ENCODE peak calls at places on chromosomes 12 and 14, in five cellular contexts. One of them, this sample, is unnamed.

GRCh38 chr12:52274521-52274920 is at the start of gene KRT86:
- DNase-seq in lung: no peak
- DNase-seq in dorsolateral prefrontal cortex: no peak
- DNase-seq in fibroblast of lung: no peak
- DNase-seq in tibial nerve: no peak
- DNase-seq in this sample: no peak

GRCh38 chr14:99036594-99037293 is 235.3 kb downstream of the BCL11B start:
- DNase-seq in lung: no peak
- DNase-seq in dorsolateral prefrontal cortex: no peak
- DNase-seq in fibroblast of lung: no peak
- DNase-seq in tibial nerve: no peak
- DNase-seq in this sample: no peak

GRCh38 chr12:12051668-12052067 is 19.1 kb upstream of the BCL2L14 start:
- DNase-seq in fibroblast of lung: no peak
- DNase-seq in tibial nerve: no peak
- DNase-seq in dorsolateral prefrontal cortex: no peak
- DNase-seq in lung: no peak
- DNase-seq in this sample: no peak

GRCh38 chr14:105865266-105865903 is 339.0 kb downstream of the TMEM121 start:
- DNase-seq in fibroblast of lung: no peak
- DNase-seq in lung: no peak
- DNase-seq in dorsolateral prefrontal cortex: peak
- DNase-seq in tibial nerve: peak
- DNase-seq in this sample: peak

GRCh38 chr14:91805659-91806058 is 61.7 kb downstream of the TC2N start:
- DNase-seq in tibial nerve: no peak
- DNase-seq in lung: no peak
- DNase-seq in fibroblast of lung: no peak
- DNase-seq in dorsolateral prefrontal cortex: no peak
- DNase-seq in this sample: no peak

GRCh38 chr14:99509871-99510555 is 28.8 kb downstream of the CCNK start:
- DNase-seq in tibial nerve: no peak
- DNase-seq in lung: no peak
- DNase-seq in dorsolateral prefrontal cortex: no peak
- DNase-seq in fibroblast of lung: no peak
- DNase-seq in this sample: no peak

GRCh38 chr12:124747426-124748161 is 116.1 kb downstream of the SCARB1 start:
- DNase-seq in lung: no peak
- DNase-seq in tibial nerve: no peak
- DNase-seq in fibroblast of lung: peak
- DNase-seq in dorsolateral prefrontal cortex: no peak
- DNase-seq in this sample: no peak

GRCh38 chr12:116189692-116190091 is 87.8 kb downstream of the MED13L start:
- DNase-seq in lung: no peak
- DNase-seq in fibroblast of lung: no peak
- DNase-seq in tibial nerve: no peak
- DNase-seq in dorsolateral prefrontal cortex: no peak
- DNase-seq in this sample: no peak

GRCh38 chr12:130222519-130223255 is 60.4 kb downstream of the FZD10 start:
- DNase-seq in fibroblast of lung: no peak
- DNase-seq in tibial nerve: no peak
- DNase-seq in lung: no peak
- DNase-seq in dorsolateral prefrontal cortex: no peak
- DNase-seq in this sample: no peak
- TF ChIP-seq CTCF in fibroblast of lung: no peak
- TF ChIP-seq CTCF in tibial nerve: no peak
- TF ChIP-seq CTCF in lung: no peak
- TF ChIP-seq CTCF in dorsolateral prefrontal cortex: peak
- TF ChIP-seq CTCF in this sample: no peak

GRCh38 chr14:59407246-59407615 is 57.9 kb downstream of the GPR135 start:
- DNase-seq in lung: no peak
- DNase-seq in tibial nerve: no peak
- DNase-seq in dorsolateral prefrontal cortex: no peak
- DNase-seq in fibroblast of lung: peak
- DNase-seq in this sample: no peak
- H3K27ac ChIP-seq in lung: no peak
- H3K27ac ChIP-seq in tibial nerve: peak
- H3K27ac ChIP-seq in dorsolateral prefrontal cortex: no peak
- H3K27ac ChIP-seq in fibroblast of lung: peak
- H3K27ac ChIP-seq in this sample: no peak

DNA sequence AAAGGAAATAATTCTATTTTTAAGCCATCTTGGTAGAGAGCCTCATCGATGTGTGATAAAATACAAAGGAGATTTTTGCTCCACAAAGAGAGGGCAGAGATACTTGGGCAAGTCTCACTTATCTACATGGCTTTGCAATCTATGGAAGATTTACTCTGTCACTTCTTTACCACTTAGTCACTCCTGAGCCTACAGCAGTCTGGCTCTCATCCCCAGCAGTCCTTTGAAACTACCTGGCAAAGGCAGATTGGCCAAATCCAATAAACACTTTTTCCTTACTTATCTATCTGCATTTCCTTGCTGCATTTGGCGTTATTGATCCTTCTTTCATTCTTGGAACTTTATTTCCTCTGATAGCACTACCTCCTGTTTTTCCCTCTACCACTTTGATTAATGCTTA is 170.0 kb downstream of the TRHDE start:
- DNase-seq in tibial nerve: no peak
- DNase-seq in fibroblast of lung: no peak
- DNase-seq in lung: no peak
- DNase-seq in dorsolateral prefrontal cortex: no peak
- DNase-seq in this sample: no peak
- TF ChIP-seq CTCF in tibial nerve: no peak
- TF ChIP-seq CTCF in fibroblast of lung: no peak
- TF ChIP-seq CTCF in lung: no peak
- TF ChIP-seq CTCF in dorsolateral prefrontal cortex: no peak
- TF ChIP-seq CTCF in this sample: no peak

GRCh38 chr12:76919388-76920181 is 40.8 kb upstream of the CSRP2 start:
- DNase-seq in dorsolateral prefrontal cortex: no peak
- DNase-seq in fibroblast of lung: no peak
- DNase-seq in tibial nerve: no peak
- DNase-seq in lung: no peak
- DNase-seq in this sample: no peak

GRCh38 chr12:76914102-76914859 is 35.5 kb upstream of the CSRP2 start:
- DNase-seq in lung: no peak
- DNase-seq in dorsolateral prefrontal cortex: no peak
- DNase-seq in fibroblast of lung: no peak
- DNase-seq in tibial nerve: no peak
- DNase-seq in this sample: no peak

GRCh38 chr12:76915381-76916169 is 36.8 kb upstream of the CSRP2 start:
- DNase-seq in dorsolateral prefrontal cortex: no peak
- DNase-seq in tibial nerve: no peak
- DNase-seq in fibroblast of lung: peak
- DNase-seq in lung: no peak
- DNase-seq in this sample: no peak

GRCh38 chr12:76920182-76921014 is 41.6 kb upstream of the CSRP2 start:
- DNase-seq in dorsolateral prefrontal cortex: no peak
- DNase-seq in lung: no peak
- DNase-seq in fibroblast of lung: no peak
- DNase-seq in tibial nerve: no peak
- DNase-seq in this sample: no peak

GRCh38 chr12:76916170-76916540 is 37.3 kb upstream of the CSRP2 start:
- DNase-seq in tibial nerve: no peak
- DNase-seq in fibroblast of lung: no peak
- DNase-seq in dorsolateral prefrontal cortex: no peak
- DNase-seq in lung: no peak
- DNase-seq in this sample: no peak
- H3K27ac ChIP-seq in tibial nerve: peak
- H3K27ac ChIP-seq in fibroblast of lung: no peak
- H3K27ac ChIP-seq in dorsolateral prefrontal cortex: no peak
- H3K27ac ChIP-seq in lung: no peak
- H3K27ac ChIP-seq in this sample: no peak

DNA sequence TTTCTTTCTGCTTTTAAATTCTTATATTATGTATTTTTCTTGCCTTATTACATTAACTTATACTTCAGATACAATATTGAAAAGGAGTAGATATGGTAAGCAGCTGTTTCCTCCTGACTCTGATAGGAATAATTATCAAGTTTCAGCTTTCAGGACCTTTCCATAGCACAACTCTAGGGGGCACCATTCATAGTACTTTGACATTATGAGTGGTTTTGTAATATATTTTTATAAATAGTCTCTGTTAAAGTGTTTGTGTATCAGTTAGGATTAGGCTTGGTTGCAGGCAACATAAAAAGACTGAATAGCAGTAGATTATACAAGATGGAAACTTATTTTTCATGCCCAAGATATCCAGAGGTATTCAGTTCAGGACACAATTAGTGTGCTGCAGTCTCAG is 27.9 kb upstream of the PARP11 start:
- DNase-seq in lung: no peak
- DNase-seq in tibial nerve: no peak
- DNase-seq in fibroblast of lung: no peak
- DNase-seq in dorsolateral prefrontal cortex: no peak
- DNase-seq in this sample: no peak
- TF ChIP-seq CTCF in lung: no peak
- TF ChIP-seq CTCF in tibial nerve: no peak
- TF ChIP-seq CTCF in fibroblast of lung: no peak
- TF ChIP-seq CTCF in dorsolateral prefrontal cortex: no peak
- TF ChIP-seq CTCF in this sample: no peak

GRCh38 chr14:82667501-82667900 is 1133.8 kb upstream of the SEL1L start:
- DNase-seq in dorsolateral prefrontal cortex: no peak
- DNase-seq in lung: no peak
- DNase-seq in fibroblast of lung: peak
- DNase-seq in tibial nerve: no peak
- DNase-seq in this sample: no peak
- H3K27ac ChIP-seq in dorsolateral prefrontal cortex: no peak
- H3K27ac ChIP-seq in lung: no peak
- H3K27ac ChIP-seq in fibroblast of lung: no peak
- H3K27ac ChIP-seq in tibial nerve: peak
- H3K27ac ChIP-seq in this sample: no peak

GRCh38 chr12:54631988-54632728 is 2.5 kb downstream of the LACRT start:
- DNase-seq in dorsolateral prefrontal cortex: no peak
- DNase-seq in lung: no peak
- DNase-seq in fibroblast of lung: no peak
- DNase-seq in tibial nerve: no peak
- DNase-seq in this sample: no peak
- TF ChIP-seq CTCF in dorsolateral prefrontal cortex: no peak
- TF ChIP-seq CTCF in lung: no peak
- TF ChIP-seq CTCF in fibroblast of lung: no peak
- TF ChIP-seq CTCF in tibial nerve: no peak
- TF ChIP-seq CTCF in this sample: no peak

GRCh38 chr14:101719708-101720107 is 41.8 kb upstream of the PPP2R5C start:
- DNase-seq in fibroblast of lung: no peak
- DNase-seq in tibial nerve: no peak
- DNase-seq in dorsolateral prefrontal cortex: no peak
- DNase-seq in lung: no peak
- DNase-seq in this sample: no peak

GRCh38 chr14:101717663-101718490 is 43.6 kb upstream of the PPP2R5C start:
- DNase-seq in fibroblast of lung: no peak
- DNase-seq in dorsolateral prefrontal cortex: no peak
- DNase-seq in lung: no peak
- DNase-seq in tibial nerve: no peak
- DNase-seq in this sample: no peak

GRCh38 chr14:101716956-101717662 is 44.4 kb upstream of the PPP2R5C start:
- DNase-seq in fibroblast of lung: no peak
- DNase-seq in tibial nerve: no peak
- DNase-seq in lung: no peak
- DNase-seq in dorsolateral prefrontal cortex: no peak
- DNase-seq in this sample: peak

GRCh38 chr14:101721111-101721510 is 40.4 kb upstream of the PPP2R5C start:
- DNase-seq in lung: no peak
- DNase-seq in dorsolateral prefrontal cortex: no peak
- DNase-seq in fibroblast of lung: no peak
- DNase-seq in tibial nerve: no peak
- DNase-seq in this sample: no peak

GRCh38 chr14:101719045-101719645 is 42.4 kb upstream of the PPP2R5C start:
- DNase-seq in dorsolateral prefrontal cortex: no peak
- DNase-seq in lung: no peak
- DNase-seq in tibial nerve: no peak
- DNase-seq in fibroblast of lung: no peak
- DNase-seq in this sample: no peak
- H3K27ac ChIP-seq in dorsolateral prefrontal cortex: no peak
- H3K27ac ChIP-seq in lung: peak
- H3K27ac ChIP-seq in tibial nerve: no peak
- H3K27ac ChIP-seq in fibroblast of lung: no peak
- H3K27ac ChIP-seq in this sample: no peak

GRCh38 chr14:23055621-23056256 is 1.6 kb downstream of the CDH24 start:
- DNase-seq in fibroblast of lung: peak
- DNase-seq in lung: no peak
- DNase-seq in tibial nerve: no peak
- DNase-seq in dorsolateral prefrontal cortex: no peak
- DNase-seq in this sample: no peak
- TF ChIP-seq CTCF in fibroblast of lung: no peak
- TF ChIP-seq CTCF in lung: no peak
- TF ChIP-seq CTCF in tibial nerve: no peak
- TF ChIP-seq CTCF in dorsolateral prefrontal cortex: no peak
- TF ChIP-seq CTCF in this sample: no peak